ENCODE peak calls at places on chromosomes 11 and 22, in ten cellular contexts. Z, E, R, B, C, I, P, S, J and Q are unnamed samples.
A peak's percentile ranks its signal among the peaks of the same experiment; 100 is the strongest.

GRCh38 chr11:803770-804598 is 1.0 kb downstream of the PIDD1 start:
- DNase-seq in Z (peak; percentile 67), E (no peak), R (no peak), B (peak; percentile 82), C (no peak), I (no peak), P (no peak), S (no peak), J (no peak), Q (no peak)

GRCh38 chr11:22508691-22509090 is 116.9 kb downstream of the FANCF start:
- DNase-seq in Z (no peak), E (no peak), R (no peak), B (no peak), C (no peak), I (no peak), P (no peak), S (no peak), J (no peak), Q (no peak)

GRCh38 chr11:118615282-118615979 is 8.0 kb downstream of the PHLDB1 start:
- DNase-seq in Z (no peak), E (peak; percentile 43), R (peak; percentile 16), B (no peak), C (no peak), I (no peak), P (no peak), S (no peak), J (no peak), Q (no peak)

GRCh38 chr11:69217276-69218105 is 61.8 kb downstream of the SMIM38 start:
- DNase-seq in Z (no peak), E (peak; percentile 73), R (no peak), B (peak; percentile 79), C (no peak), I (peak; percentile 48), P (no peak), S (no peak), J (peak; percentile 27), Q (no peak)

GRCh38 chr11:47992959-47993820 is 12.8 kb downstream of the PTPRJ start:
- DNase-seq in Z (no peak), E (no peak), R (no peak), B (no peak), C (no peak), I (no peak), P (no peak), S (no peak), J (no peak), Q (no peak)

GRCh38 chr11:66956689-66957290 is 1.4 kb downstream of the PC start:
- DNase-seq in Z (peak; percentile 4), E (peak; percentile 70), R (no peak), B (no peak), C (no peak), I (peak; percentile 29), P (no peak), S (no peak), J (no peak), Q (no peak)

GRCh38 chr11:18394928-18395734 is 768 bp downstream of the LDHA start:
- DNase-seq in Z (peak; percentile 56), E (no peak), R (peak; percentile 72), B (no peak), C (no peak), I (peak; percentile 28), P (no peak), S (peak; percentile 21), J (peak; percentile 17), Q (no peak)

GRCh38 chr11:61160487-61161189 is 588 bp downstream of the VPS37C start:
- DNase-seq in Z (no peak), E (no peak), R (no peak), B (no peak), C (no peak), I (no peak), P (no peak), S (no peak), J (no peak), Q (no peak)

GRCh38 chr11:75642402-75643113 is 26.3 kb downstream of the MAP6 start:
- DNase-seq in Z (no peak), E (no peak), R (no peak), B (no peak), C (no peak), I (no peak), P (no peak), S (no peak), J (no peak), Q (no peak)

GRCh38 chr11:19723572-19724342 is 11.1 kb downstream of the NAV2 start:
- DNase-seq in Z (no peak), E (peak; percentile 70), R (peak; percentile 57), B (no peak), C (peak; percentile 46), I (no peak), P (no peak), S (no peak), J (no peak), Q (no peak)

GRCh38 chr22:37563153-37564081 is 3.1 kb downstream of the CDC42EP1 start:
- DNase-seq in Z (no peak), E (peak; percentile 82), R (peak; percentile 81), B (peak; percentile 86), C (no peak), I (peak; percentile 98), P (no peak), S (peak; percentile 71), J (peak; percentile 93), Q (peak; percentile 82)

GRCh38 chr11:107957109-107957588 is 28.9 kb downstream of the RAB39A start:
- DNase-seq in Z (no peak), E (no peak), R (no peak), B (no peak), C (peak; percentile 79), I (peak; percentile 14), P (no peak), S (no peak), J (no peak), Q (no peak)

GRCh38 chr11:69259072-69259471 is 34.9 kb upstream of the MYEOV start:
- DNase-seq in Z (no peak), E (no peak), R (no peak), B (no peak), C (no peak), I (no peak), P (no peak), S (no peak), J (no peak), Q (no peak)

GRCh38 chr11:92859290-92859689 is 110.2 kb upstream of the MTNR1B start:
- DNase-seq in Z (peak; percentile 57), E (no peak), R (no peak), B (no peak), C (peak; percentile 36), I (peak; percentile 16), P (no peak), S (no peak), J (no peak), Q (no peak)

GRCh38 chr22:20550851-20551744 is 43.7 kb downstream of the MED15 start:
- DNase-seq in Z (no peak), E (no peak), R (no peak), B (no peak), C (no peak), I (peak; percentile 58), P (no peak), S (peak; percentile 33), J (peak; percentile 38), Q (no peak)

GRCh38 chr22:46672731-46673130 is 52.5 kb downstream of the GRAMD4 start:
- DNase-seq in Z (peak; percentile 36), E (no peak), R (no peak), B (no peak), C (no peak), I (no peak), P (no peak), S (no peak), J (peak; percentile 28), Q (no peak)

GRCh38 chr11:115716080-115716479 is 211.9 kb upstream of the CADM1 start:
- DNase-seq in Z (no peak), E (no peak), R (no peak), B (no peak), C (no peak), I (no peak), P (no peak), S (no peak), J (no peak), Q (no peak)

GRCh38 chr11:17408026-17408425 is 19.6 kb upstream of the KCNJ11 start:
- DNase-seq in Z (no peak), E (no peak), R (no peak), B (no peak), C (no peak), I (no peak), P (no peak), S (no peak), J (no peak), Q (no peak)

GRCh38 chr11:9280655-9281301 is 15.6 kb upstream of the DENND5A start:
- DNase-seq in Z (peak; percentile 34), E (no peak), R (no peak), B (peak; percentile 63), C (no peak), I (no peak), P (no peak), S (no peak), J (peak; percentile 17), Q (no peak)

GRCh38 chr11:108852701-108853100 is 187.8 kb downstream of the DDX10 start:
- DNase-seq in Z (no peak), E (no peak), R (no peak), B (no peak), C (no peak), I (no peak), P (no peak), S (no peak), J (no peak), Q (no peak)

GRCh38 chr11:125946712-125947418 is 1.0 kb downstream of the VSIG10L2 start:
- DNase-seq in Z (no peak), E (peak; percentile 29), R (no peak), B (peak; percentile 64), C (no peak), I (no peak), P (no peak), S (no peak), J (no peak), Q (no peak)

GRCh38 chr22:36773935-36774334 is 2.0 kb downstream of the IFT27 start:
- DNase-seq in Z (no peak), E (no peak), R (no peak), B (no peak), C (peak; percentile 38), I (peak; percentile 33), P (no peak), S (no peak), J (peak; percentile 25), Q (no peak)

GRCh38 chr11:12150831-12151382 is 40.5 kb downstream of the MICAL2 start:
- DNase-seq in Z (no peak), E (peak; percentile 7), R (no peak), B (no peak), C (no peak), I (no peak), P (no peak), S (no peak), J (no peak), Q (no peak)

GRCh38 chr11:48088682-48089050 is 108.3 kb downstream of the PTPRJ start:
- DNase-seq in Z (peak; percentile 82), E (no peak), R (no peak), B (no peak), C (no peak), I (no peak), P (no peak), S (no peak), J (no peak), Q (no peak)

GRCh38 chr11:34251640-34251980 is 106.2 kb downstream of the ABTB2 start:
- DNase-seq in Z (no peak), E (no peak), R (no peak), B (no peak), C (no peak), I (no peak), P (no peak), S (no peak), J (no peak), Q (no peak)

GRCh38 chr22:35152316-35152715 is 86.4 kb downstream of the ISX start:
- DNase-seq in Z (no peak), E (peak; percentile 3), R (no peak), B (no peak), C (no peak), I (no peak), P (no peak), S (no peak), J (no peak), Q (no peak)

GRCh38 chr11:27497284-27497866 is 9.2 kb downstream of the LIN7C start:
- DNase-seq in Z (peak; percentile 4), E (no peak), R (no peak), B (no peak), C (no peak), I (peak; percentile 27), P (no peak), S (no peak), J (no peak), Q (no peak)

GRCh38 chr11:131425285-131425684 is 54.9 kb downstream of the NTM start:
- DNase-seq in Z (no peak), E (no peak), R (no peak), B (no peak), C (no peak), I (no peak), P (no peak), S (no peak), J (peak; percentile 13), Q (no peak)